ENCODE peak calls at places on chromosomes 1 and 21, in four cellular contexts. One of them, this sample, is unnamed.

GRCh38 chr21:33196956-33197374 is 32.8 kb upstream of the IFNAR2 start:
- DNase-seq in transverse colon: peak; percentile 63
- DNase-seq in A549: peak; percentile 36
- DNase-seq in body of pancreas: peak; percentile 69
- DNase-seq in this sample: peak; percentile 34

GRCh38 chr1:43431676-43432075 is 22.1 kb downstream of the HYI start:
- DNase-seq in transverse colon: no peak
- DNase-seq in A549: no peak
- DNase-seq in body of pancreas: no peak
- DNase-seq in this sample: no peak

GRCh38 chr1:162011337-162012012 is 12.2 kb downstream of the OLFML2B start:
- DNase-seq in transverse colon: no peak
- DNase-seq in A549: no peak
- DNase-seq in body of pancreas: no peak
- DNase-seq in this sample: no peak

GRCh38 chr1:245715970-245716369 is 561.2 kb downstream of the KIF26B start:
- DNase-seq in transverse colon: no peak
- DNase-seq in A549: no peak
- DNase-seq in body of pancreas: no peak
- DNase-seq in this sample: no peak

GRCh38 chr1:159898527-159898926 is 1.4 kb downstream of the CFAP45 start:
- DNase-seq in transverse colon: no peak
- DNase-seq in A549: no peak
- DNase-seq in body of pancreas: no peak
- DNase-seq in this sample: no peak

GRCh38 chr1:172144445-172145060 is 275.9 kb upstream of the C1orf105 start:
- DNase-seq in transverse colon: peak; percentile 61
- DNase-seq in A549: no peak
- DNase-seq in body of pancreas: peak; percentile 44
- DNase-seq in this sample: no peak

GRCh38 chr1:55478742-55479141 is 263.6 kb upstream of the USP24 start:
- DNase-seq in transverse colon: no peak
- DNase-seq in A549: no peak
- DNase-seq in body of pancreas: no peak
- DNase-seq in this sample: no peak

GRCh38 chr1:222784916-222785315 is 29.9 kb upstream of the DISP1 start:
- DNase-seq in transverse colon: no peak
- DNase-seq in A549: no peak
- DNase-seq in body of pancreas: no peak
- DNase-seq in this sample: no peak

GRCh38 chr1:184867866-184868585 is 106.3 kb downstream of the NIBAN1 start:
- DNase-seq in transverse colon: no peak
- DNase-seq in A549: no peak
- DNase-seq in body of pancreas: no peak
- DNase-seq in this sample: no peak

GRCh38 chr21:27649323-27649722 is 682.4 kb upstream of the ADAMTS5 start:
- DNase-seq in transverse colon: no peak
- DNase-seq in A549: no peak
- DNase-seq in body of pancreas: no peak
- DNase-seq in this sample: no peak

GRCh38 chr1:30724175-30724574 is 790 bp upstream of the MATN1 start:
- DNase-seq in transverse colon: no peak
- DNase-seq in A549: no peak
- DNase-seq in body of pancreas: no peak
- DNase-seq in this sample: no peak

GRCh38 chr1:30721311-30722174 is 1.8 kb downstream of the MATN1 start:
- DNase-seq in transverse colon: no peak
- DNase-seq in A549: no peak
- DNase-seq in body of pancreas: no peak
- DNase-seq in this sample: no peak

GRCh38 chr1:30723296-30723897 is at the start of gene MATN1:
- DNase-seq in transverse colon: no peak
- DNase-seq in A549: no peak
- DNase-seq in body of pancreas: no peak
- DNase-seq in this sample: no peak

GRCh38 chr1:30720271-30721223 is 2.8 kb downstream of the MATN1 start:
- DNase-seq in transverse colon: no peak
- DNase-seq in A549: no peak
- DNase-seq in body of pancreas: no peak
- DNase-seq in this sample: no peak

GRCh38 chr1:30722175-30722537 is 1.2 kb downstream of the MATN1 start:
- DNase-seq in transverse colon: no peak
- DNase-seq in A549: no peak
- DNase-seq in body of pancreas: peak; percentile 42
- DNase-seq in this sample: no peak
- H3K27ac ChIP-seq in transverse colon: no peak overlapping the region
- H3K27ac ChIP-seq in A549: no peak overlapping the region
- H3K27ac ChIP-seq in body of pancreas: no peak overlapping the region
- H3K27ac ChIP-seq in this sample: no peak overlapping the region

DNA sequence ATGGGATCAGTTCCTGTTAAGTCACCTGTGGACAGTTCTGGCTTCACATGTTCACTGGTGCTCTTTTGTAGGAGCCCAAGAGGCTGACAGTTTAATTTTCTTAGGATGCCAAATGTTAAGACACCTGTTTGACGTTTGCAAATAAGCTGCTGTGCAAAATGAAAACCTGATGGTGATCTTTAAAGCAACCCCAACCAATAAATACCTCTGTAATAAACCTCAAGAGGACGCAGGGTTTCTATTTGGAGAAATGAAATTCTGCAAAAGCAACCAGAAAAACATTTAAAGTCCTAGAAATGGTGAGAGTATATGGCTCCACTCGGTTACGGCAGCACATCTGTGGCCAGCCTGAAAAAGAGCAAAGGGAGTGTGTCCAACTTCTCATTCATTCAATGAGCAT is 5.7 kb upstream of the RHEX start:
- DNase-seq in transverse colon: no peak
- DNase-seq in A549: no peak
- DNase-seq in body of pancreas: no peak
- DNase-seq in this sample: no peak
- H3K27ac ChIP-seq in transverse colon: peak overlapping the region; percentile 37
- H3K27ac ChIP-seq in A549: no peak overlapping the region
- H3K27ac ChIP-seq in body of pancreas: no peak overlapping the region
- H3K27ac ChIP-seq in this sample: no peak overlapping the region

GRCh38 chr1:204959374-204959773 is 83.6 kb upstream of the CNTN2 start:
- DNase-seq in transverse colon: no peak
- DNase-seq in A549: no peak
- DNase-seq in body of pancreas: no peak
- DNase-seq in this sample: no peak

GRCh38 chr1:204960306-204960984 is 82.6 kb upstream of the CNTN2 start:
- DNase-seq in transverse colon: no peak
- DNase-seq in A549: no peak
- DNase-seq in body of pancreas: no peak
- DNase-seq in this sample: no peak

GRCh38 chr1:204961765-204962419 is 81.1 kb upstream of the CNTN2 start:
- DNase-seq in transverse colon: no peak
- DNase-seq in A549: no peak
- DNase-seq in body of pancreas: peak; percentile 65
- DNase-seq in this sample: no peak

GRCh38 chr1:204959836-204960235 is 83.2 kb upstream of the CNTN2 start:
- DNase-seq in transverse colon: no peak
- DNase-seq in A549: no peak
- DNase-seq in body of pancreas: no peak
- DNase-seq in this sample: no peak

DNA sequence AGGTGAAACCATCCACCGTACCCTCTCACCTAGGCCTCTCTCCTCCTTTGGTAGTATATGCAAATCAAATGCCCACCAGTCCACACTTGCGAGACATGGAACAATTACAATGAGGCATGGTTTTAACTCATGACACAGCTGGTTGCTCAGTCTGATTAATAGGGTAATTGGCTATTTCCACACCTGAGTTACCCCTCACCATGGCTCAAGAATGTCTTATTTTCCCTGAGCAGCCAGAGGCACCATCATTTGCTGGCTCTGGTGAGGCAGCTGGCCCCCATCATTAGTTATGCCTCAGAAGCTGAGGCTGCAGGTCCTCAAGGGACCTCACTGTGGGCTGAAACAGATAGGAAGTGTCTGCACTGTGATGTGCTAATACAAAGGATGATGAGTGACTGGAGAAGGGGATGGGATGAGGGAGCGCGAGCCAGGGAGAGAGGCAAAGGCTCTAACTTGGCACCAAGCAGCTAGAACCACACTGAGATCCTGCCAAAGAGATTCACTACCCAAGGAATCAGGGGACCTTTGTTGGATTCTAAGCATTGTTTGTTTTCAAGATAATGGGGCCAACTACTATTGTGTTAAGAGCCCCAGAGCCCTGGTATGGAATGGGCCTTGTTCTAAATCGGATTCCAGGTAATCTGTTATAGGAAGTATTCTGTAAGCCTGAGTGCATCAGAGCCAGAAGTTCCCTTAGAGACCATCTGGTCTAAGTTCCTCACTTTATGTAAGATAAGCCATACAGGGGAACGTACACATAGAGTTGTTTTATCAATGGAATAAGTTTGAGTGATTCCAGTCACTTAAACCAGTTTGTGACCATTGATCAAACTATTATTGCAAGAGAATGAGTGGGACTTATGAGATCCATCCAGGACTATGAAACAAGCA is 80.0 kb upstream of the CNTN2 start:
- DNase-seq in transverse colon: no peak
- DNase-seq in A549: no peak
- DNase-seq in body of pancreas: no peak
- DNase-seq in this sample: no peak
- H3K27ac ChIP-seq in transverse colon: no peak overlapping the region
- H3K27ac ChIP-seq in A549: no peak overlapping the region
- H3K27ac ChIP-seq in body of pancreas: peak overlapping the region; percentile 26
- H3K27ac ChIP-seq in this sample: no peak overlapping the region

GRCh38 chr1:228836954-228837481 is 101.7 kb downstream of the RHOU start:
- DNase-seq in transverse colon: no peak
- DNase-seq in A549: no peak
- DNase-seq in body of pancreas: no peak
- DNase-seq in this sample: no peak
- H3K27ac ChIP-seq in transverse colon: peak overlapping the region; percentile 80
- H3K27ac ChIP-seq in A549: peak overlapping the region; percentile 91
- H3K27ac ChIP-seq in body of pancreas: peak overlapping the region; percentile 91
- H3K27ac ChIP-seq in this sample: peak overlapping the region; percentile 93

DNA sequence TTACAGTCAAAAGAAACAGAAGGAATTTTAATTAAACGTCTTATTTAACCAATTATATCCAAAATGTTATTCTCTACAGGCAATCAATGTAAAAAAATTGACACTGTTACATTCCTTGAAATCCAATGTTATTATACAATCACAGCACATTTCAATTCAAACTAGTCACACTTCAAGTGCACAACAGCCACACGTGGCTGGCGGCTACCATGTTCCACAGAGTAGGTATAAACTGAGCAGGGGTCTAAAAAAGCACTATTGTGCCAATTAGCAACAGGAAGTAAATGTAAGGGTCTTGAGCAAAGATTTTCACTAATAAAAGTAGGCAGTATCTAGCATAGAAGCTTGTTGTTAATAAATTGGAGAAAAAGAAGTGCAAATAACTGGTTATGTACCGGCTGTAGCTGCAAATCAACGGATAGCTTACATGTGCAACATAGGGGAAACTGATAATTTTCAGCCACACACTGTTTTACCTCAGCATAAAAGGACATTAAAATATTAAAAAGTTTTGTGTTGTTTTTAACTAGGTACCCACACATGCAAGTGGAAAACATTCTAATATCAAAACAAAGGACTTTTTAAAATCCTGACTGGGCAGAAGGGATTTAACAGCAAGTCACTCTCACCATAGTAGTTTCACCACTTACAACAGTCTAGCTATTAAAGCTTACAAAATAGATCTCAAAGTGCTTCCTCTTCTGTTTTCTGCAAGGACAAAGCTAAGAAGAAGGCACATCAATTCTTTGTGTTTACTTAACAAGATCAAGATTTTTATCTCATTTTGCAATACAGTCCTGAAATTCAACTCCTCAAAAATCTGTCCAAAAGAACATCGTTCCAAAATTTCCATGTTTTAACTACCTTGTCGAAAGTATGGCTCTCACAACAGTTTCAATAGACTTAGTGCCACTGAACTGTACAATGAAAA is 2.5 kb downstream of the CSDE1 start:
- DNase-seq in transverse colon: no peak
- DNase-seq in A549: no peak
- DNase-seq in body of pancreas: no peak
- DNase-seq in this sample: no peak
- H3K27ac ChIP-seq in transverse colon: peak overlapping the region; percentile 99
- H3K27ac ChIP-seq in A549: no peak overlapping the region
- H3K27ac ChIP-seq in body of pancreas: no peak overlapping the region
- H3K27ac ChIP-seq in this sample: no peak overlapping the region

GRCh38 chr1:183315987-183316758 is 102.0 kb downstream of the NMNAT2 start:
- DNase-seq in transverse colon: no peak
- DNase-seq in A549: no peak
- DNase-seq in body of pancreas: no peak
- DNase-seq in this sample: no peak
- H3K27ac ChIP-seq in transverse colon: peak overlapping the region; percentile 32
- H3K27ac ChIP-seq in A549: no peak overlapping the region
- H3K27ac ChIP-seq in body of pancreas: no peak overlapping the region
- H3K27ac ChIP-seq in this sample: no peak overlapping the region

GRCh38 chr1:230271396-230272035 is 154.6 kb downstream of the PGBD5 start:
- DNase-seq in transverse colon: no peak
- DNase-seq in A549: no peak
- DNase-seq in body of pancreas: no peak
- DNase-seq in this sample: no peak

GRCh38 chr1:230270185-230270939 is 155.8 kb downstream of the PGBD5 start:
- DNase-seq in transverse colon: no peak
- DNase-seq in A549: no peak
- DNase-seq in body of pancreas: no peak
- DNase-seq in this sample: no peak

GRCh38 chr1:230273141-230273710 is 152.9 kb downstream of the PGBD5 start:
- DNase-seq in transverse colon: no peak
- DNase-seq in A549: no peak
- DNase-seq in body of pancreas: no peak
- DNase-seq in this sample: no peak

GRCh38 chr1:230272557-230272956 is 153.6 kb downstream of the PGBD5 start:
- DNase-seq in transverse colon: no peak
- DNase-seq in A549: no peak
- DNase-seq in body of pancreas: no peak
- DNase-seq in this sample: no peak

GRCh38 chr1:230270940-230271325 is 155.2 kb downstream of the PGBD5 start:
- DNase-seq in transverse colon: no peak
- DNase-seq in A549: no peak
- DNase-seq in body of pancreas: no peak
- DNase-seq in this sample: peak; percentile 37
- H3K27ac ChIP-seq in transverse colon: peak overlapping the region; percentile 28
- H3K27ac ChIP-seq in A549: no peak overlapping the region
- H3K27ac ChIP-seq in body of pancreas: peak overlapping the region; percentile 52
- H3K27ac ChIP-seq in this sample: no peak overlapping the region

This sample was measured in caudate nucleus.